ENCODE peak calls at places on chromosomes 16 and 17, in eight cellular contexts. F is effector memory CD4-positive, alpha-beta T cell; C is activated CD4-positive, alpha-beta T cell treated with anti-CD3 and anti-CD28 coated beads, Interleukin-2, amount 50 U/mL, for 24 hours; V is GM23248; S is upper lobe of right lung; O is fibroblast of gingiva; I is KG1; E is NCI-H226. U is an unnamed sample.

GRCh38 chr16:50067290-50067853 is 1.6 kb downstream of the HEATR3 start:
- DNase-seq in C (no peak), E (peak; percentile 4), S (no peak), F (no peak), V (peak; percentile 80), O (peak; percentile 57), I (peak; percentile 39), U (no peak)

GRCh38 chr17:48492401-48493298 is 38.2 kb downstream of the HOXB1 start:
- DNase-seq in I (no peak), F (peak; percentile 44), C (peak; percentile 42), O (peak; percentile 36), S (peak; percentile 84), E (peak; percentile 64), V (peak; percentile 86), U (peak; percentile 71)

GRCh38 chr17:4771519-4772234 is at the start of gene TM4SF5:
- DNase-seq in I (no peak), F (no peak), O (no peak), E (peak; percentile 61), C (no peak), V (no peak), S (no peak), U (no peak)

GRCh38 chr17:79843917-79844815 is 4.9 kb upstream of the CBX4 start:
- DNase-seq in O (peak; percentile 72), C (no peak), E (peak; percentile 57), I (no peak), S (peak; percentile 88), F (no peak), V (peak; percentile 87), U (no peak)

GRCh38 chr17:79095345-79096055 is 20.9 kb downstream of the ENGASE start:
- DNase-seq in O (no peak), I (no peak), V (peak; percentile 31), C (no peak), F (no peak), E (no peak), S (no peak), U (no peak)

GRCh38 chr17:35900693-35901487 is 20.7 kb upstream of the CCL5 start:
- DNase-seq in O (no peak), F (no peak), S (no peak), E (no peak), I (no peak), V (peak; percentile 42), C (no peak), U (no peak)

GRCh38 chr17:41455236-41455635 is 11.9 kb downstream of the KRT32 start:
- DNase-seq in F (no peak), E (no peak), O (peak; percentile 52), V (peak; percentile 63), I (no peak), S (no peak), C (no peak), U (no peak)

GRCh38 chr16:75287708-75288107 is 36.3 kb upstream of the BCAR1 start:
- DNase-seq in F (no peak), V (no peak), I (no peak), O (no peak), S (peak; percentile 72), E (no peak), C (no peak), U (no peak)

GRCh38 chr16:57276596-57276995 is 7.9 kb downstream of the PLLP start:
- DNase-seq in V (peak; percentile 33), I (no peak), F (no peak), S (no peak), E (peak; percentile 67), C (no peak), O (no peak), U (no peak)

GRCh38 chr16:15847621-15848175 is 9.1 kb downstream of the MYH11 start:
- DNase-seq in E (no peak), C (no peak), F (no peak), O (no peak), V (no peak), I (no peak), S (no peak), U (no peak)

GRCh38 chr16:50884066-50884860 is 142.4 kb downstream of the CYLD start:
- DNase-seq in E (no peak), O (no peak), S (no peak), F (no peak), C (peak; percentile 4), V (no peak), I (no peak), U (no peak)

GRCh38 chr17:45018514-45019176 is 32.8 kb downstream of the DCAKD start:
- DNase-seq in O (no peak), F (no peak), E (no peak), C (no peak), I (no peak), S (no peak), V (peak; percentile 41), U (no peak)

GRCh38 chr17:44331249-44331760 is 6.7 kb upstream of the SLC25A39 start:
- DNase-seq in I (peak; percentile 75), S (no peak), V (peak; percentile 72), O (peak; percentile 55), E (no peak), F (peak; percentile 51), C (peak; percentile 66), U (no peak)

GRCh38 chr17:40355123-40355803 is 9.3 kb downstream of the GJD3 start:
- DNase-seq in I (no peak), C (peak; percentile 69), E (no peak), V (peak; percentile 59), F (peak; percentile 56), O (peak; percentile 39), S (peak; percentile 87), U (peak; percentile 73)

GRCh38 chr17:69246726-69247375 is 18.2 kb upstream of the ABCA10 start:
- DNase-seq in C (no peak), I (peak; percentile 28), F (no peak), V (peak; percentile 69), E (no peak), O (peak; percentile 42), S (no peak), U (peak; percentile 8)

GRCh38 chr17:6479626-6480324 is 35.5 kb downstream of the PIMREG start:
- DNase-seq in S (no peak), V (no peak), I (no peak), E (no peak), F (no peak), C (no peak), O (no peak), U (no peak)

GRCh38 chr16:12794486-12795399 is 8.9 kb downstream of the CPPED1 start:
- DNase-seq in S (no peak), F (no peak), V (peak; percentile 24), I (no peak), E (no peak), O (no peak), C (no peak), U (no peak)

GRCh38 chr17:42180411-42180921 is 476 bp downstream of the KCNH4 start:
- DNase-seq in I (no peak), C (no peak), F (no peak), E (no peak), V (no peak), O (no peak), S (no peak), U (no peak)

GRCh38 chr17:334974-335481 is 17.6 kb downstream of the RPH3AL start:
- DNase-seq in C (no peak), V (no peak), E (no peak), O (no peak), S (peak; percentile 59), I (no peak), F (no peak), U (no peak)

GRCh38 chr17:15134363-15134762 is 130.8 kb downstream of the PMP22 start:
- DNase-seq in I (no peak), E (no peak), C (no peak), V (no peak), S (no peak), F (no peak), O (no peak), U (no peak)

GRCh38 chr17:27496971-27497370 is 40.7 kb downstream of the KSR1 start:
- DNase-seq in S (no peak), C (no peak), V (no peak), I (no peak), O (no peak), E (no peak), F (no peak), U (no peak)

GRCh38 chr17:66313995-66314659 is 11.7 kb downstream of the PRKCA start:
- DNase-seq in E (no peak), S (no peak), V (no peak), C (peak; percentile 60), I (no peak), F (no peak), O (no peak), U (no peak)

GRCh38 chr17:80244871-80245509 is 15.7 kb upstream of the RNF213 start:
- DNase-seq in F (no peak), I (no peak), S (no peak), V (no peak), O (no peak), C (no peak), E (no peak), U (no peak)